ENCODE peak calls at places on chromosomes 5 and 9, in six cellular contexts. One of them, this sample, is unnamed.
A peak's percentile ranks its signal among the peaks of the same experiment; 100 is the strongest.

GRCh38 chr9:20551236-20551635 is 71.1 kb downstream of the MLLT3 start:
- DNase-seq in K562: no peak
- DNase-seq in A549: no peak
- DNase-seq in GM23338: no peak
- DNase-seq in HL-60: no peak
- DNase-seq in SK-N-SH: no peak
- DNase-seq in this sample: no peak

GRCh38 chr9:133063500-133064231 is 1.9 kb downstream of the CEL start:
- DNase-seq in K562: no peak
- DNase-seq in HL-60: no peak
- DNase-seq in A549: no peak
- DNase-seq in SK-N-SH: peak; percentile 44
- DNase-seq in GM23338: no peak
- DNase-seq in this sample: no peak

GRCh38 chr9:23741304-23741800 is 84.7 kb downstream of the ELAVL2 start:
- DNase-seq in HL-60: no peak
- DNase-seq in GM23338: peak; percentile 36
- DNase-seq in K562: no peak
- DNase-seq in A549: no peak
- DNase-seq in SK-N-SH: no peak
- DNase-seq in this sample: no peak

GRCh38 chr9:93620881-93621820 is 44.8 kb downstream of the PHF2 start:
- DNase-seq in A549: no peak
- DNase-seq in SK-N-SH: no peak
- DNase-seq in HL-60: no peak
- DNase-seq in GM23338: no peak
- DNase-seq in K562: no peak
- DNase-seq in this sample: no peak

GRCh38 chr9:79581388-79581787 is 9.6 kb downstream of the TLE4 start:
- DNase-seq in GM23338: no peak
- DNase-seq in A549: no peak
- DNase-seq in HL-60: no peak
- DNase-seq in K562: no peak
- DNase-seq in SK-N-SH: no peak
- DNase-seq in this sample: no peak

GRCh38 chr9:1152171-1152570 is 102.0 kb downstream of the DMRT2 start:
- DNase-seq in GM23338: no peak
- DNase-seq in A549: no peak
- DNase-seq in SK-N-SH: no peak
- DNase-seq in K562: no peak
- DNase-seq in HL-60: no peak
- DNase-seq in this sample: no peak

GRCh38 chr5:103263054-103263453 is 4.5 kb downstream of the MACIR start:
- DNase-seq in SK-N-SH: no peak
- DNase-seq in GM23338: no peak
- DNase-seq in K562: no peak
- DNase-seq in A549: no peak
- DNase-seq in HL-60: no peak
- DNase-seq in this sample: no peak

GRCh38 chr5:17694922-17695321 is 60.7 kb downstream of the TAF11L14 start:
- DNase-seq in A549: no peak
- DNase-seq in K562: no peak
- DNase-seq in GM23338: no peak
- DNase-seq in SK-N-SH: no peak
- DNase-seq in HL-60: no peak
- DNase-seq in this sample: no peak

GRCh38 chr9:33082135-33082534 is 5.7 kb upstream of the SMU1 start:
- DNase-seq in HL-60: no peak
- DNase-seq in GM23338: no peak
- DNase-seq in SK-N-SH: no peak
- DNase-seq in A549: no peak
- DNase-seq in K562: no peak
- DNase-seq in this sample: no peak

GRCh38 chr5:176846335-176847140 is 36.2 kb downstream of the UNC5A start:
- DNase-seq in SK-N-SH: no peak
- DNase-seq in HL-60: no peak
- DNase-seq in K562: peak; percentile 58
- DNase-seq in GM23338: peak; percentile 21
- DNase-seq in A549: no peak
- DNase-seq in this sample: no peak

GRCh38 chr9:18849910-18850677 is 182.9 kb downstream of the SAXO1 start:
- DNase-seq in K562: no peak
- DNase-seq in HL-60: no peak
- DNase-seq in SK-N-SH: peak; percentile 42
- DNase-seq in A549: no peak
- DNase-seq in GM23338: no peak
- DNase-seq in this sample: no peak

GRCh38 chr9:95202076-95202681 is 115.3 kb downstream of the FANCC start:
- DNase-seq in K562: no peak
- DNase-seq in SK-N-SH: no peak
- DNase-seq in HL-60: no peak
- DNase-seq in GM23338: no peak
- DNase-seq in A549: no peak
- DNase-seq in this sample: no peak

GRCh38 chr9:85056203-85056572 is 386.7 kb downstream of the NTRK2 start:
- DNase-seq in HL-60: no peak
- DNase-seq in GM23338: no peak
- DNase-seq in SK-N-SH: no peak
- DNase-seq in K562: no peak
- DNase-seq in A549: no peak
- DNase-seq in this sample: no peak

GRCh38 chr5:72454996-72455395 is 52.2 kb downstream of the ZNF366 start:
- DNase-seq in HL-60: no peak
- DNase-seq in K562: no peak
- DNase-seq in SK-N-SH: no peak
- DNase-seq in GM23338: no peak
- DNase-seq in A549: no peak
- DNase-seq in this sample: no peak

GRCh38 chr9:71761938-71762353 is 6.4 kb downstream of the CEMIP2 start:
- DNase-seq in GM23338: no peak
- DNase-seq in A549: no peak
- DNase-seq in HL-60: no peak
- DNase-seq in SK-N-SH: no peak
- DNase-seq in K562: no peak
- DNase-seq in this sample: no peak

GRCh38 chr9:131233989-131234388 is 42.3 kb downstream of the FAM78A start:
- DNase-seq in HL-60: no peak
- DNase-seq in A549: no peak
- DNase-seq in SK-N-SH: no peak
- DNase-seq in GM23338: no peak
- DNase-seq in K562: no peak
- DNase-seq in this sample: no peak

GRCh38 chr9:133538176-133538575 is 3.7 kb downstream of the ADAMTSL2 start:
- DNase-seq in K562: no peak
- DNase-seq in A549: no peak
- DNase-seq in SK-N-SH: no peak
- DNase-seq in HL-60: no peak
- DNase-seq in GM23338: no peak
- DNase-seq in this sample: no peak

GRCh38 chr9:137759649-137760321 is 117.8 kb upstream of the CACNA1B start:
- DNase-seq in GM23338: peak; percentile 53
- DNase-seq in A549: no peak
- DNase-seq in SK-N-SH: no peak
- DNase-seq in K562: no peak
- DNase-seq in HL-60: no peak
- DNase-seq in this sample: no peak

GRCh38 chr9:89144242-89144641 is 34.4 kb downstream of the SHC3 start:
- DNase-seq in SK-N-SH: no peak
- DNase-seq in GM23338: peak; percentile 45
- DNase-seq in HL-60: no peak
- DNase-seq in A549: no peak
- DNase-seq in K562: no peak
- DNase-seq in this sample: no peak

GRCh38 chr9:27445057-27445990 is 78.8 kb upstream of the IFNK start:
- DNase-seq in GM23338: no peak
- DNase-seq in HL-60: no peak
- DNase-seq in A549: no peak
- DNase-seq in K562: no peak
- DNase-seq in SK-N-SH: no peak
- DNase-seq in this sample: no peak

GRCh38 chr9:97985058-97985861 is 2.1 kb downstream of the ANP32B start:
- DNase-seq in HL-60: peak; percentile 38
- DNase-seq in GM23338: peak; percentile 47
- DNase-seq in SK-N-SH: no peak
- DNase-seq in K562: no peak
- DNase-seq in A549: peak; percentile 24
- DNase-seq in this sample: no peak

GRCh38 chr5:95284512-95285405 is at the start of gene MCTP1:
- DNase-seq in GM23338: peak; percentile 67
- DNase-seq in HL-60: no peak
- DNase-seq in SK-N-SH: peak; percentile 60
- DNase-seq in A549: peak; percentile 19
- DNase-seq in K562: no peak
- DNase-seq in this sample: no peak

GRCh38 chr5:108381034-108381954 is 604 bp downstream of the FBXL17 start:
- DNase-seq in A549: peak; percentile 10
- DNase-seq in SK-N-SH: peak; percentile 80
- DNase-seq in K562: peak; percentile 59
- DNase-seq in GM23338: peak; percentile 67
- DNase-seq in HL-60: peak; percentile 46
- DNase-seq in this sample: no peak

GRCh38 chr9:133710661-133711427 is 27.3 kb downstream of the SARDH start:
- DNase-seq in A549: no peak
- DNase-seq in GM23338: no peak
- DNase-seq in SK-N-SH: no peak
- DNase-seq in K562: no peak
- DNase-seq in HL-60: no peak
- DNase-seq in this sample: no peak

GRCh38 chr9:96241391-96241809 is 60.6 kb downstream of the HSD17B3 start:
- DNase-seq in GM23338: no peak
- DNase-seq in A549: no peak
- DNase-seq in K562: no peak
- DNase-seq in HL-60: no peak
- DNase-seq in SK-N-SH: no peak
- DNase-seq in this sample: no peak

GRCh38 chr9:9998491-9999287 is 614.1 kb downstream of the PTPRD start:
- DNase-seq in GM23338: peak; percentile 75
- DNase-seq in A549: no peak
- DNase-seq in HL-60: no peak
- DNase-seq in SK-N-SH: peak; percentile 26
- DNase-seq in K562: no peak
- DNase-seq in this sample: no peak

GRCh38 chr5:14869286-14870164 is 2.1 kb downstream of the ANKH start:
- DNase-seq in HL-60: no peak
- DNase-seq in GM23338: no peak
- DNase-seq in K562: no peak
- DNase-seq in SK-N-SH: no peak
- DNase-seq in A549: no peak
- DNase-seq in this sample: no peak

GRCh38 chr9:73579823-73580222 is 428.2 kb downstream of the ANXA1 start:
- DNase-seq in SK-N-SH: no peak
- DNase-seq in A549: no peak
- DNase-seq in K562: no peak
- DNase-seq in GM23338: no peak
- DNase-seq in HL-60: no peak
- DNase-seq in this sample: no peak

GRCh38 chr5:172624083-172624995 is 16.7 kb upstream of the NEURL1B start:
- DNase-seq in SK-N-SH: no peak
- DNase-seq in K562: no peak
- DNase-seq in A549: no peak
- DNase-seq in GM23338: no peak
- DNase-seq in HL-60: no peak
- DNase-seq in this sample: no peak

GRCh38 chr9:17315341-17315740 is 180.5 kb downstream of the CNTLN start:
- DNase-seq in GM23338: no peak
- DNase-seq in SK-N-SH: no peak
- DNase-seq in A549: no peak
- DNase-seq in HL-60: no peak
- DNase-seq in K562: no peak
- DNase-seq in this sample: no peak

GRCh38 chr5:73641811-73642210 is 15.8 kb downstream of the ARHGEF28 start:
- DNase-seq in HL-60: no peak
- DNase-seq in A549: no peak
- DNase-seq in SK-N-SH: no peak
- DNase-seq in K562: no peak
- DNase-seq in GM23338: peak; percentile 48
- DNase-seq in this sample: no peak

GRCh38 chr9:87290241-87290700 is 207.4 kb upstream of the DAPK1 start:
- DNase-seq in SK-N-SH: no peak
- DNase-seq in GM23338: peak; percentile 31
- DNase-seq in A549: no peak
- DNase-seq in HL-60: no peak
- DNase-seq in K562: no peak
- DNase-seq in this sample: no peak
- TF ChIP-seq CTCF in SK-N-SH: peak; percentile 55
- TF ChIP-seq CTCF in GM23338: peak; percentile 31
- TF ChIP-seq CTCF in A549: no peak
- TF ChIP-seq CTCF in HL-60: no peak
- TF ChIP-seq CTCF in K562: no peak
- TF ChIP-seq CTCF in this sample: no peak

DNA sequence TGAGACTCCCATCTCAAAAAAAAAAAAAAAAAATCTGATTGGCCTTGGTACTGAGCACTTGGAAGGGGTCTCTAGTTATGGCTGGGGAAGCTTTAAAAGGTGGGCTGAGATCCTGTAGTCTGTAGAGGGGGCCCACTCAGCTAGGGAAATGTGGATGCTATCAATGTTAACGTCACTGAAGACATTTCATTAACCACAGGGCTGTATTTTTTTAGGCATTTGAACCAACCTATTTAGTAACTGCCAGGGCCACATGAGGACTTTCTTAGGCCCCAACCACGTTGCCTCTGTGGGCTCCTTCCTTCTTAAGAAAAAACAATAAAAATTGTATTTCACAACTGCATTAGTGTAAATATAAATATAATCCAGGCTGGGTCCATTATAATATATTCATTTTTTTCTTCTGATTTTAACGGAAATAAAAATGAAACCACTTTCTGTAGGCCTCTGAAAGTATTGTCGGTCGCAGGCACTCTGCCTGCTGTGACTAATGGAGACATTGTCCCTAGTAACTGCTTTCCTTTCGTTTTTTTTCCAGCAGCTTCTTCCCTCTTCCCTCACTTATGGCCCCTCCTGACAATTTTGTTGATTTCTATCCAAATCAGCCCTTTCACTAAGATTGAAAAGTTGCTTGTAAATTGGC is 71.6 kb downstream of the GCNT1 start:
- DNase-seq in K562: no peak
- DNase-seq in GM23338: no peak
- DNase-seq in SK-N-SH: no peak
- DNase-seq in HL-60: no peak
- DNase-seq in A549: no peak
- DNase-seq in this sample: no peak
- H3K27ac ChIP-seq in K562: no peak overlapping the region
- H3K27ac ChIP-seq in GM23338: no peak overlapping the region
- H3K27ac ChIP-seq in SK-N-SH: no peak overlapping the region
- H3K27ac ChIP-seq in HL-60: no peak overlapping the region
- H3K27ac ChIP-seq in A549: no peak overlapping the region
- H3K27ac ChIP-seq in this sample: no peak overlapping the region

GRCh38 chr5:38104497-38105230 is 153.7 kb upstream of the EGFLAM start:
- DNase-seq in A549: no peak
- DNase-seq in SK-N-SH: no peak
- DNase-seq in K562: no peak
- DNase-seq in GM23338: peak; percentile 90
- DNase-seq in HL-60: no peak
- DNase-seq in this sample: no peak
- TF ChIP-seq REST in A549: no peak
- TF ChIP-seq REST in SK-N-SH: no peak
- TF ChIP-seq REST in K562: no peak
- TF ChIP-seq REST in GM23338: no peak
- TF ChIP-seq REST in HL-60: no peak
- TF ChIP-seq REST in this sample: no peak

GRCh38 chr5:124920909-124921666 is 174.6 kb upstream of the ZNF608 start:
- DNase-seq in GM23338: no peak
- DNase-seq in A549: no peak
- DNase-seq in HL-60: no peak
- DNase-seq in K562: no peak
- DNase-seq in SK-N-SH: no peak
- DNase-seq in this sample: no peak
- TF ChIP-seq CTCF in GM23338: no peak
- TF ChIP-seq CTCF in A549: no peak
- TF ChIP-seq CTCF in HL-60: no peak
- TF ChIP-seq CTCF in K562: no peak
- TF ChIP-seq CTCF in SK-N-SH: no peak
- TF ChIP-seq CTCF in this sample: no peak

This sample was measured in Panc1.